ENCODE peak calls at places on chromosomes 2 and 18, in seven cellular contexts. G, J, N, U, Y, E and D are unnamed samples.

GRCh38 chr2:32741575-32741974 is 113.7 kb downstream of the TTC27 start:
- DNase-seq in Y (no peak), J (no peak), E (no peak), N (no peak), G (no peak), U (no peak), D (no peak)

GRCh38 chr2:31729442-31730092 is 148.8 kb upstream of the SRD5A2 start:
- DNase-seq in N (peak), U (no peak), G (no peak), Y (no peak), J (peak), E (peak), D (no peak)

GRCh38 chr2:104502904-104503303 is 351.0 kb upstream of the POU3F3 start:
- DNase-seq in E (no peak), U (no peak), Y (no peak), J (no peak), G (no peak), N (no peak), D (no peak)

GRCh38 chr2:66534461-66534860 is 99.5 kb downstream of the MEIS1 start:
- DNase-seq in U (no peak), Y (no peak), J (no peak), N (no peak), E (no peak), G (no peak), D (no peak)

GRCh38 chr2:73214120-73215035 is at the start of gene SMYD5:
- DNase-seq in U (peak), E (peak), Y (no peak), J (peak), G (peak), N (peak), D (peak)

GRCh38 chr2:239589855-239590254 is 189.0 kb upstream of the HDAC4 start:
- DNase-seq in U (no peak), Y (no peak), J (no peak), G (no peak), E (no peak), N (no peak), D (no peak)

GRCh38 chr2:238864207-238865014 is 16.5 kb downstream of the TWIST2 start:
- DNase-seq in N (no peak), U (peak), E (no peak), J (peak), Y (peak), G (no peak), D (no peak)

GRCh38 chr2:2331905-2332280 is 818 bp upstream of the MYT1L start:
- DNase-seq in E (peak), Y (no peak), N (no peak), J (peak), U (no peak), G (no peak), D (peak)

GRCh38 chr2:134218928-134219707 is 34.8 kb upstream of the MGAT5 start:
- DNase-seq in U (no peak), G (peak), E (no peak), Y (no peak), N (peak), J (no peak), D (no peak)

GRCh38 chr2:9752441-9753275 is 90.6 kb upstream of the TAF1B start:
- DNase-seq in G (no peak), Y (no peak), E (no peak), N (peak), U (no peak), J (no peak), D (no peak)

GRCh38 chr2:120236296-120236695 is 13.1 kb upstream of the TMEM185B start:
- DNase-seq in Y (no peak), U (no peak), N (no peak), E (no peak), G (no peak), J (no peak), D (no peak)

GRCh38 chr2:139626128-139626527 is 845.9 kb upstream of the NXPH2 start:
- DNase-seq in N (no peak), G (no peak), J (no peak), U (no peak), Y (no peak), E (no peak), D (no peak)

GRCh38 chr2:237195396-237196119 is 109.9 kb downstream of the COPS8 start:
- DNase-seq in U (no peak), N (no peak), J (no peak), Y (no peak), G (no peak), E (no peak), D (no peak)

GRCh38 chr18:58997811-58998337 is 133.2 kb downstream of the ZNF532 start:
- DNase-seq in E (no peak), U (no peak), J (no peak), Y (peak), G (no peak), N (no peak), D (no peak)

GRCh38 chr2:233965032-233965614 is 48.0 kb downstream of the TRPM8 start:
- DNase-seq in G (no peak), N (no peak), U (no peak), E (no peak), J (no peak), Y (no peak), D (no peak)

GRCh38 chr2:234985608-234986115 is 33.8 kb downstream of the SH3BP4 start:
- DNase-seq in G (no peak), U (no peak), J (no peak), Y (no peak), E (no peak), N (no peak), D (no peak)

GRCh38 chr18:32095156-32095555 is 3.5 kb downstream of the RNF138 start:
- DNase-seq in U (no peak), E (no peak), J (no peak), G (no peak), Y (no peak), N (peak), D (no peak)

GRCh38 chr2:119251652-119252051 is 28.0 kb downstream of the STEAP3 start:
- DNase-seq in E (no peak), J (no peak), G (no peak), N (no peak), Y (no peak), U (no peak), D (no peak)

GRCh38 chr2:16525265-16525887 is 140.3 kb downstream of the CYRIA start:
- DNase-seq in J (peak), U (no peak), Y (no peak), N (peak), G (no peak), E (no peak), D (no peak)

GRCh38 chr2:124607679-124608078 is 582.6 kb downstream of the CNTNAP5 start:
- DNase-seq in J (peak), N (no peak), E (no peak), U (no peak), G (no peak), Y (no peak), D (no peak)

GRCh38 chr18:32677578-32677977 is 95.2 kb downstream of the KLHL14 start:
- DNase-seq in J (peak), G (no peak), N (no peak), E (no peak), U (no peak), Y (no peak), D (no peak)

GRCh38 chr2:160694221-160694620 is 200.6 kb upstream of the RBMS1 start:
- DNase-seq in J (no peak), U (no peak), E (no peak), G (no peak), Y (no peak), N (no peak), D (no peak)

GRCh38 chr2:216298719-216299118 is 73.6 kb downstream of the MARCHF4 start:
- DNase-seq in J (no peak), N (no peak), E (no peak), Y (peak), G (no peak), U (no peak), D (no peak)

GRCh38 chr2:54149623-54150501 is 34.4 kb downstream of the ACYP2 start:
- DNase-seq in N (no peak), J (no peak), G (no peak), Y (no peak), E (no peak), U (no peak), D (no peak)

GRCh38 chr2:169670215-169670651 is 24.0 kb downstream of the CFAP210 start:
- DNase-seq in E (no peak), J (no peak), N (no peak), G (no peak), Y (no peak), U (no peak), D (no peak)

GRCh38 chr18:78414302-78414701 is 565.3 kb upstream of the SALL3 start:
- DNase-seq in Y (no peak), U (no peak), E (no peak), J (no peak), N (no peak), G (no peak), D (no peak)

GRCh38 chr18:3593381-3593903 is 143.5 kb downstream of the TGIF1 start:
- DNase-seq in N (no peak), G (no peak), E (no peak), J (peak), U (no peak), Y (peak), D (no peak)

GRCh38 chr2:239946570-239947311 is 78.4 kb downstream of the NDUFA10 start:
- DNase-seq in G (no peak), N (no peak), E (no peak), Y (no peak), J (no peak), U (no peak), D (no peak)

GRCh38 chr2:11708106-11708505 is 38.1 kb upstream of the NTSR2 start:
- DNase-seq in N (no peak), U (no peak), Y (no peak), J (no peak), E (no peak), G (no peak), D (no peak)

GRCh38 chr18:76491801-76492668 is 3.0 kb downstream of the ZNF516 start:
- DNase-seq in E (peak), N (peak), G (peak), U (peak), Y (no peak), J (peak), D (no peak)

GRCh38 chr2:39114771-39115170 is 6.1 kb downstream of the SOS1 start:
- DNase-seq in J (peak), E (no peak), G (no peak), Y (no peak), U (no peak), N (no peak), D (no peak)

GRCh38 chr2:26757873-26758789 is 6.0 kb upstream of the SLC35F6 start:
- DNase-seq in J (peak), N (peak), E (no peak), G (no peak), U (peak), Y (peak), D (no peak)

GRCh38 chr2:221771297-221771696 is 199.2 kb upstream of the EPHA4 start:
- DNase-seq in G (no peak), E (no peak), Y (no peak), J (no peak), U (no peak), N (no peak), D (no peak)

GRCh38 chr2:109582928-109583895 is 30.6 kb downstream of the SEPTIN10 start:
- DNase-seq in N (peak), G (no peak), U (no peak), J (no peak), E (no peak), Y (no peak), D (no peak)

GRCh38 chr18:69628774-69629359 is 228.2 kb downstream of the DOK6 start:
- DNase-seq in N (no peak), J (no peak), G (no peak), U (no peak), Y (no peak), E (no peak), D (no peak)